ENCODE peak calls at places on chromosome 15, in five cellular contexts. E, S, A, J and L are unnamed samples.

GRCh38 chr15:50261979-50262378 is 3.5 kb downstream of the HDC start:
- DNase-seq in J (no peak), A (no peak), E (no peak), S (no peak), L (no peak)

GRCh38 chr15:39013262-39013661 is 448.6 kb upstream of the RASGRP1 start:
- DNase-seq in J (no peak), A (no peak), E (no peak), S (no peak), L (no peak)

GRCh38 chr15:52104532-52105004 is 8.0 kb downstream of the BCL2L10 start:
- DNase-seq in E (no peak), J (no peak), A (no peak), S (no peak), L (no peak)

GRCh38 chr15:20345401-20345958 is 196.1 kb downstream of the GOLGA6L6 start:
- DNase-seq in S (peak), E (no peak), J (no peak), A (peak), L (peak)

GRCh38 chr15:67124111-67124510 is 58.7 kb downstream of the SMAD3 start:
- DNase-seq in S (no peak), A (no peak), J (no peak), E (no peak), L (no peak)

GRCh38 chr15:71250936-71251468 is 135.7 kb downstream of the THSD4 start:
- DNase-seq in S (no peak), A (no peak), J (no peak), E (no peak), L (no peak)

GRCh38 chr15:76340198-76340801 is 3.7 kb downstream of the ISL2 start:
- DNase-seq in S (peak), J (no peak), A (no peak), E (peak), L (peak)

GRCh38 chr15:99545605-99546004 is 20.2 kb upstream of the MEF2A start:
- DNase-seq in J (no peak), S (no peak), E (no peak), A (no peak), L (no peak)

GRCh38 chr15:90545095-90545494 is 15.4 kb downstream of the CRTC3 start:
- DNase-seq in E (no peak), J (no peak), A (no peak), S (no peak), L (no peak)
- TF ChIP-seq CTCF in E (no peak), J (no peak), A (no peak), S (no peak), L (no peak)

GRCh38 chr15:93486407-93487117 is 397.6 kb upstream of the RGMA start:
- DNase-seq in A (no peak), E (no peak), J (no peak), S (no peak), L (no peak)
- TF ChIP-seq CTCF in A (no peak), E (no peak), J (no peak), S (no peak), L (no peak)

GRCh38 chr15:25438601-25439455 is at the start of gene UBE3A:
- DNase-seq in E (peak), S (peak), A (peak), J (peak), L (peak)
- TF ChIP-seq CTCF in E (peak), S (no peak), A (no peak), J (peak), L (no peak)

GRCh38 chr15:77584201-77584600 is 48.5 kb downstream of the LINGO1 start:
- DNase-seq in J (no peak), E (no peak), A (no peak), S (no peak), L (no peak)
- TF ChIP-seq CTCF in J (peak), E (no peak), A (no peak), S (no peak), L (no peak)

GRCh38 chr15:29566914-29567313 is 255.4 kb downstream of the TJP1 start:
- DNase-seq in S (no peak), A (no peak), J (no peak), E (no peak), L (no peak)

GRCh38 chr15:29570121-29570930 is 251.9 kb downstream of the TJP1 start:
- DNase-seq in E (no peak), A (no peak), S (no peak), J (peak), L (no peak)

GRCh38 chr15:29569533-29570092 is 252.7 kb downstream of the TJP1 start:
- DNase-seq in S (no peak), A (no peak), E (no peak), J (no peak), L (no peak)

GRCh38 chr15:29567336-29567735 is 254.9 kb downstream of the TJP1 start:
- DNase-seq in J (no peak), A (no peak), S (no peak), E (no peak), L (no peak)

GRCh38 chr15:29568840-29569532 is 253.3 kb downstream of the TJP1 start:
- DNase-seq in S (no peak), J (peak), A (no peak), E (no peak), L (no peak)
- TF ChIP-seq CTCF in S (peak), J (peak), A (peak), E (no peak), L (no peak)